ENCODE peak calls at places on chromosomes 6 and 20, in four cellular contexts. H, A, G and B are unnamed samples.

GRCh38 chr20:39155996-39156395 is 193.9 kb downstream of the DHX35 start:
- DNase-seq in H (no peak), A (no peak), G (no peak), B (no peak)

GRCh38 chr6:125271486-125272159 is 30.1 kb downstream of the HDDC2 start:
- DNase-seq in H (no peak), A (no peak), G (no peak), B (no peak)

GRCh38 chr20:54028276-54029011 is 42.0 kb downstream of the BCAS1 start:
- DNase-seq in H (no peak), A (no peak), G (no peak), B (no peak)

GRCh38 chr20:25739615-25740320 is 43.1 kb upstream of the ZNF337 start:
- DNase-seq in H (no peak), A (no peak), G (no peak), B (no peak)

GRCh38 chr6:125858427-125859320 is 67.9 kb downstream of the NCOA7 start:
- DNase-seq in H (peak), A (no peak), G (no peak), B (no peak)

GRCh38 chr6:6793388-6794250 is 205.1 kb downstream of the LY86 start:
- DNase-seq in H (no peak), A (no peak), G (no peak), B (no peak)

GRCh38 chr20:15491564-15491963 is 1081.7 kb downstream of the KIF16B start:
- DNase-seq in H (no peak), A (no peak), G (no peak), B (no peak)

GRCh38 chr6:157428418-157429202 is 47.6 kb downstream of the ZDHHC14 start:
- DNase-seq in H (peak), A (no peak), G (no peak), B (no peak)

GRCh38 chr6:56729719-56730118 is 87.0 kb upstream of the DST start:
- DNase-seq in H (no peak), A (no peak), G (no peak), B (no peak)

GRCh38 chr20:64231621-64232550 is 23.7 kb upstream of the PCMTD2 start:
- DNase-seq in H (no peak), A (no peak), G (peak), B (no peak)

GRCh38 chr6:39128832-39129231 is 13.8 kb upstream of the SAYSD1 start:
- DNase-seq in H (no peak), A (no peak), G (no peak), B (no peak)

GRCh38 chr6:167782698-167783517 is 43.8 kb upstream of the AFDN start:
- DNase-seq in H (no peak), A (no peak), G (no peak), B (no peak)

GRCh38 chr6:145332001-145332400 is 403.3 kb downstream of the EPM2A start:
- DNase-seq in H (no peak), A (no peak), G (no peak), B (no peak)

GRCh38 chr6:51934098-51934497 is 153.3 kb downstream of the PKHD1 start:
- DNase-seq in H (no peak), A (no peak), G (no peak), B (no peak)

GRCh38 chr6:135887069-135887468 is 35.6 kb downstream of the PDE7B start:
- DNase-seq in H (no peak), A (no peak), G (no peak), B (no peak)

GRCh38 chr6:20703049-20703448 is 168.8 kb downstream of the CDKAL1 start:
- DNase-seq in H (no peak), A (no peak), G (no peak), B (no peak)

GRCh38 chr6:99589290-99589672 is 17.4 kb upstream of the PRDM13 start:
- DNase-seq in H (no peak), A (no peak), G (peak), B (no peak)

GRCh38 chr6:159151266-159151855 is 17.8 kb upstream of the FNDC1 start:
- DNase-seq in H (no peak), A (no peak), G (peak), B (no peak)

GRCh38 chr6:27370391-27370790 is 18.2 kb upstream of the ZNF391 start:
- DNase-seq in H (no peak), A (no peak), G (no peak), B (no peak)

GRCh38 chr6:22132662-22133061 is 164.2 kb downstream of the PRL start:
- DNase-seq in H (no peak), A (no peak), G (no peak), B (no peak)

DNA sequence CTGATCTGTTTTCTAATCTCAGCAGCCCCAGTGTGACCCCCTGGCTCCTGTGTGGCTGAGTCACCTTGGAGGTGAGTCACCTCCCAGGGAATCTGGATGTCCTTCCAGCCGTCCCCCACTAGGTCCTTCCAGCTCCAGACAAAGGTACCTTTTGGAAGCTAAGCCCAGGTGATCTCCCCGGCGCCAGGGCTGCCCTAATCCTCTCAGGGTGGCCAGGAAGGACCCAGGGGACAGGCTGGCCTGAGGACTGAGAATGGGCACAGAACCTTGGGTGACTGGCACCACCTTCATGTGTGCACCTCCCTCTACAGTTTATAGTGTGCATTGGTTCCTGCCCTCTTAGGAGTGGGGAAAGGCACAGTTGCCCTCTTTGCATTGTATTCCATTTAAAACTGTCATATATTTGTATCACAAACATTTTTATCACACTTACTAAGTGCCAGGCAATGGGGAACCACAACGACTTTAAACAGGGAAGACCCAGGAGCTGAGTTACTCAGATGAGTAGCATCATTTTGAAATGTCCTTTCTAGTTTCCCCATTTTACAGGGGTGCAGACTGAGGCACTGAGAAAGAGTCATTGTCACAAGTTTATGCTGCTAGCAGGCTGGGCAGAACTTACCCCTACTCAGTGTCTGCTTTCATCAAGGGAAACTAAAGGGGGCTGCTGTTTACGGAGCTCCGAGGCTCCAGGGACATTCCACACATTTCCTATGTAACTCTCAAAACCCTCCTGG is 2.6 kb upstream of the BPIFB4 start:
- DNase-seq in H (no peak), A (no peak), G (no peak), B (no peak)
- TF ChIP-seq CTCF in H (peak), A (peak), G (no peak), B (no peak)

GRCh38 chr6:111477481-111477938 is 5.5 kb downstream of the REV3L start:
- DNase-seq in H (no peak), A (peak), G (no peak), B (no peak)

GRCh38 chr6:111481836-111482235 is 1.2 kb downstream of the REV3L start:
- DNase-seq in H (no peak), A (no peak), G (no peak), B (no peak)

GRCh38 chr6:111478064-111478476 is 4.9 kb downstream of the REV3L start:
- DNase-seq in H (no peak), A (no peak), G (no peak), B (no peak)

GRCh38 chr6:111480988-111481830 is 1.8 kb downstream of the REV3L start:
- DNase-seq in H (no peak), A (no peak), G (no peak), B (no peak)

GRCh38 chr6:111478749-111479148 is 4.3 kb downstream of the REV3L start:
- DNase-seq in H (no peak), A (peak), G (no peak), B (no peak)
- TF ChIP-seq CTCF in H (peak), A (peak), G (no peak), B (peak)

DNA sequence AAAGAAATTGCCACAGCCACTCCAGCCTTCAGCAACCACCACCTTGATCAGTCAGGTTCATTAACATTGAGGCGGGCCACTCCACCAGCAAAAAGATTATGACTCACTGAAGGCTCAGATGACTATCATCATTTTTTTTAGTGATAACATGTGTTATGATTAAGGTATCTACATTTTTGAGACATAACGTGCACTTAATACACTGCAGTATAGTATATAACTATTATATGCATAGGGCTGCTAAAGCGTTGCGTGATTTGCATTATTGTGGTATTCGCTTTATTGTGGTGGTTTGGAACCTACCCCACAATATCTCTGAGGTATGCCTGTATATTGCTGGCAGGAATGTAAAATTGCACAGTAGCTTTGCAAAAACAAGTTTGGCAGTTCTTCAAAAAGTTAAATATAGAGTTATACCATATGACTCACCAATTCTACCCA is 6.8 kb upstream of the RIPK1 start:
- DNase-seq in H (no peak), A (no peak), G (no peak), B (no peak)
- TF ChIP-seq CTCF in H (no peak), A (no peak), G (no peak), B (peak)

DNA sequence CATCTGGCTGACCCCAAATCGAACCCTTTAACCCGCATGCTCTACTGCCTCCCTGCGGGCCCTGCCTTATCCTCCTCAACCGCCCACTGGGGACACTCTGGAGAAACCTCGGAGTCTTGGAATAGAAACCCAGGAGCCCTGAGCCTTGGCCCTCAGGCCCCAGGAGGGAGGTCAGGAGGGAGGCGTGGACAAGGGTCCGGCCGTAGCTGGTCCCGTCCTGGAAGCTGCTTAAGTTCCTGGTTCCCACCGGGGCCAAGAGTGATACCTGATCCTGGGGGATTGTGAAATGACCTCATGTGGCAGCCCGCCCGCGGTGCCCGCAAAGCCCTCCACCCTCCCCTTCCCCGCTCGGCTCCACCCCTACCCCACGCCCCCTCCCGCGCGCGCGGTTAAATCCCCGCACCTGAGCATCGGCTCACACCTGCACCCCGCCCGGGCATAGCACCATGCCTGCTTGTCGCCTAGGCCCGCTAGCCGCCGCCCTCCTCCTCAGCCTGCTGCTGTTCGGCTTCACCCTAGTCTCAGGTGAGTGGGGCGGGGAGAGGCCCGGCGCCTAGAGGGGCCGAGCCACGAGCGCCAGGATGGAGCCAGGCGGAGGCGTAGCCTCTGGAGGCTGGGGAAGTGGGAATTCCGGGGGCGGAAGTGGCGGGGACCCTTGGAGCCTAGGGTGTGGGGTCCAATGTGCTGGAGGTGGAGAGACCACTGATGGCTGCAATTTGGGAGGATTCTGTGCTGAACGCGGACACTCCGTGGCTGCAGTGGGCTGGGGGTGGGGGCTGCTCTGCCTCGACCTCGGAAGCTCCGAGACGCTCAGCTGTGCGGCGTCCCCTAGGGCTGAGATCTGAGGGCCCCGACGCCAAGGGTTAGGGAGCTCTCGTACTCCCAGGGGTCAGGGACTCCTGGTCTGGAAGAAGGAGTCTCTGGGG is at the start of gene WFDC2:
- DNase-seq in H (peak), A (no peak), G (peak), B (no peak)
- TF ChIP-seq CTCF in H (peak), A (no peak), G (no peak), B (no peak)

DNA sequence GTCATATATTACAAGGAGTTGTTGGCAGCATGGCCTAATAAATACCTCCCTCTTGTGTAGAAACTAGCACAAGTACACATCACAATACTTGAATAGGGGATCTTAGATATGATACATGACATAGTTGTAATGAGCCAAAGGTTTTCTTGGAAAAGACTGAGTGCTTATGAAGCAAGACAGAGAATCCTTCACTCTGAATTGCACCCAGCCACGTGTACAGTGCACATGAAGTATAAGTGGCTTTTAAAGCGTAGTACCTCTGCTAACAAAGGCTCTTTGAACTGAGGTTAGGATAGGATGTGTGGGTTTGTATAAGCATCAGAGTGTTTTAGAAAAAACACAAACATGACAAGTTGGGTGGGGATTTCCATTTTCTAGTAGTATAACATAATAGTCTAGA is 145.5 kb upstream of the STMND1 start:
- DNase-seq in H (no peak), A (no peak), G (no peak), B (no peak)
- TF ChIP-seq CTCF in H (no peak), A (no peak), G (no peak), B (peak)

DNA sequence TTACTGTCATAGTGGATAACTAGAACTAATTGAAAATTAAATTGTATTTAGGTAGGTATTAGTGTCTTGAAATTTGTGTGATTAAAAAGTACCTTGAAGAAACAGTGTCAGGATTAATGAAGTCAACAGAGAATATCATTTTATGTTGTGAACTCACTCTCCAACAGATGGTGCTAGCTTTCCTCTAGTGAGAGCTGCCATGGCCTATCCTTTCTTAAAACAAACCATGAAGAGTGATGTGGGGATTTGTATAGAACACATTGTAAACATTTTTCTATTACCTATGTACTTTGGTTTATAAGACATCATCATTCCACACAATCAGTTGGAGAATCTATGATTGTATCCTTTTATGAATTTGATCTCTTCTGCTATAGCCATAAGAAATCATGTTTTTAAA is 4.8 kb upstream of the SRSF12 start:
- DNase-seq in H (no peak), A (no peak), G (no peak), B (no peak)
- TF ChIP-seq CTCF in H (peak), A (peak), G (peak), B (peak)

GRCh38 chr6:32113386-32114352 is 4.5 kb upstream of the TNXB start:
- DNase-seq in H (no peak), A (no peak), G (no peak), B (peak)
- TF ChIP-seq CTCF in H (peak), A (no peak), G (no peak), B (peak)

DNA sequence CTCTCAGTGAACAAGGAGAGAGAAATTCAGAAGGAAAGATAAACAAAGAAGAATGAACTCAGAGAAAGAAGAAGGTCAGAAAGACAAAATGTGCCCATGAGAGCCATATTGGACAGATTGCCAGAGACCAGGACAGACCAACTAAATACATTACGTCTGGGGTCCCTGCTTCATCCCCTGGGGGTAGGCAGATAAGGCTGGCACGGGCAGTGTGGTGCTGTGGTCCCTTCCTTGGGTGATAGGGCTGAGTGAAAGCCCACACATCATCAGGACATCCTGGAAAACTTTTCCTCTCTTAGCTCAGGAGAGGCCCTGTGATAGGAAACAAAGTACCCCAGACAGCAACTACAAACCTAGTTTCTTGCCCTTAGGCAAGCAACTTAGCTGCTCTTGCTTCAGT is 13.2 kb upstream of the ARMC12 start:
- DNase-seq in H (no peak), A (no peak), G (no peak), B (no peak)
- TF ChIP-seq CTCF in H (no peak), A (no peak), G (no peak), B (no peak)

GRCh38 chr20:44780226-44780625 is 30.1 kb downstream of the RIMS4 start:
- DNase-seq in H (no peak), A (no peak), G (no peak), B (no peak)
- TF ChIP-seq CTCF in H (no peak), A (no peak), G (no peak), B (no peak)

GRCh38 chr6:169520104-169520503 is 181.7 kb downstream of the WDR27 start:
- DNase-seq in H (no peak), A (no peak), G (no peak), B (no peak)
- TF ChIP-seq CTCF in H (peak), A (no peak), G (no peak), B (peak)